ENCODE peak calls at places on chromosomes 2 and 18, in ten cellular contexts. H is tibial nerve; Y is upper lobe of right lung; G is A549; J is CD4-positive, alpha-beta memory T cell; S is GM12878; A is kidney; M is upper lobe of left lung; Z is lower lobe of right lung; N is ovary. F is an unnamed sample.

GRCh38 chr2:65612654-65613053 is 180.3 kb upstream of the SPRED2 start:
- DNase-seq in G (no peak), S (no peak), N (no peak), A (no peak), J (no peak), M (no peak), Y (no peak), H (no peak), Z (no peak), F (no peak)

GRCh38 chr2:149055751-149056150 is 17.3 kb downstream of the LYPD6B start:
- DNase-seq in Z (no peak), S (no peak), H (no peak), G (no peak), M (no peak), Y (no peak), N (no peak), J (no peak), A (no peak), F (no peak)

GRCh38 chr2:109102588-109103233 is 26.3 kb upstream of the SH3RF3 start:
- DNase-seq in N (no peak), G (no peak), H (no peak), J (peak; percentile 12), Y (no peak), S (no peak), A (no peak), M (no peak), Z (no peak), F (no peak)

GRCh38 chr2:234269769-234270204 is 219.3 kb downstream of the SPP2 start:
- DNase-seq in G (no peak), M (no peak), J (no peak), N (no peak), S (no peak), Z (no peak), A (no peak), Y (no peak), H (no peak), F (no peak)

GRCh38 chr2:238267341-238267710 is 21.1 kb downstream of the PER2 start:
- DNase-seq in Z (no peak), M (no peak), J (no peak), H (no peak), S (no peak), N (no peak), G (no peak), Y (no peak), A (no peak), F (no peak)

GRCh38 chr2:235141411-235142128 is 189.8 kb downstream of the SH3BP4 start:
- DNase-seq in J (no peak), Z (no peak), G (no peak), H (no peak), M (no peak), Y (no peak), N (no peak), A (no peak), S (no peak), F (peak; percentile 23)

GRCh38 chr2:152560163-152560562 is 157.1 kb downstream of the PRPF40A start:
- DNase-seq in M (no peak), Y (no peak), S (no peak), G (no peak), Z (no peak), N (no peak), H (no peak), A (no peak), J (no peak), F (no peak)

GRCh38 chr2:65377556-65378307 is 54.7 kb downstream of the SPRED2 start:
- DNase-seq in A (no peak), J (no peak), N (no peak), H (no peak), Z (no peak), M (no peak), G (no peak), S (no peak), Y (no peak), F (no peak)

GRCh38 chr18:27803957-27804356 is 373.0 kb downstream of the CDH2 start:
- DNase-seq in H (no peak), M (no peak), S (no peak), G (no peak), J (no peak), A (no peak), N (no peak), Y (no peak), Z (no peak), F (no peak)

GRCh38 chr2:182182436-182182835 is 196.8 kb downstream of the PPP1R1C start:
- DNase-seq in S (no peak), N (no peak), Y (no peak), Z (no peak), A (no peak), M (no peak), H (no peak), J (no peak), G (no peak), F (no peak)

GRCh38 chr2:174939046-174939445 is 66.1 kb downstream of the CHN1 start:
- DNase-seq in H (no peak), M (no peak), G (peak; percentile 9), Z (no peak), S (no peak), Y (no peak), N (no peak), A (no peak), J (no peak), F (no peak)

GRCh38 chr2:3403587-3404334 is 24.3 kb downstream of the TRAPPC12 start:
- DNase-seq in S (peak; percentile 66), Y (no peak), M (no peak), H (no peak), J (no peak), Z (no peak), N (no peak), G (no peak), A (no peak), F (no peak)

GRCh38 chr2:99879481-99879880 is 262.9 kb downstream of the AFF3 start:
- DNase-seq in J (no peak), M (no peak), G (no peak), A (no peak), N (no peak), Y (no peak), S (no peak), Z (no peak), H (no peak), F (no peak)

GRCh38 chr18:55524353-55525123 is 63.5 kb downstream of the TCF4 start:
- DNase-seq in S (no peak), Z (no peak), G (no peak), M (no peak), Y (no peak), J (no peak), A (no peak), N (no peak), H (no peak), F (no peak)
- H3K27ac ChIP-seq in S (no peak overlapping the region), Z (no peak overlapping the region), G (no peak overlapping the region), M (no peak overlapping the region), Y (no peak overlapping the region), J (no peak overlapping the region), A (no peak overlapping the region), N (no peak overlapping the region), H (no peak overlapping the region), F (no peak overlapping the region)

GRCh38 chr2:127370010-127370409 is 17.8 kb downstream of the MAP3K2 start:
- DNase-seq in G (no peak), S (no peak), N (no peak), Z (no peak), H (no peak), M (no peak), Y (no peak), J (no peak), A (no peak), F (no peak)
- H3K9me3 ChIP-seq in G (peaks cover 8% of the 10 kb centered on the region), S (peaks cover 9% of the 10 kb centered on the region), N (no peaks in the 10 kb centered on the region), Z (peaks cover 17% of the 10 kb centered on the region), H (no peaks in the 10 kb centered on the region), M (peaks cover 5% of the 10 kb centered on the region), Y (peaks cover 10% of the 10 kb centered on the region), J (peaks cover 11% of the 10 kb centered on the region), A (no peaks in the 10 kb centered on the region), F (peaks cover 4% of the 10 kb centered on the region)

GRCh38 chr2:237167038-237167437 is 81.3 kb downstream of the COPS8 start:
- DNase-seq in Y (no peak), A (no peak), G (no peak), N (no peak), M (no peak), J (no peak), Z (no peak), S (no peak), H (no peak), F (no peak)

GRCh38 chr2:237167934-237168333 is 82.2 kb downstream of the COPS8 start:
- DNase-seq in Z (no peak), M (no peak), J (no peak), A (no peak), N (no peak), G (no peak), H (no peak), S (no peak), Y (no peak), F (no peak)

GRCh38 chr2:237171895-237172294 is 86.2 kb downstream of the COPS8 start:
- DNase-seq in G (no peak), Z (no peak), M (no peak), Y (no peak), A (no peak), N (no peak), J (no peak), H (no peak), S (no peak), F (no peak)

GRCh38 chr2:237170017-237170416 is 84.3 kb downstream of the COPS8 start:
- DNase-seq in Y (no peak), A (no peak), G (no peak), N (no peak), H (peak; percentile 38), S (no peak), Z (no peak), J (no peak), M (no peak), F (no peak)

GRCh38 chr2:237171396-237171795 is 85.7 kb downstream of the COPS8 start:
- DNase-seq in N (peak; percentile 59), Y (no peak), J (no peak), G (peak; percentile 36), Z (no peak), H (peak; percentile 69), S (no peak), A (no peak), M (no peak), F (peak; percentile 72)
- H3K4me3 ChIP-seq in N (no peak overlapping the region), Y (no peak overlapping the region), J (no peak overlapping the region), G (no peak overlapping the region), Z (no peak overlapping the region), H (no peak overlapping the region), S (no peak overlapping the region), A (no peak overlapping the region), M (no peak overlapping the region), F (no peak overlapping the region)

GRCh38 chr2:1676091-1676912 is 68.0 kb downstream of the PXDN start:
- DNase-seq in N (no peak), S (no peak), M (peak; percentile 67), H (no peak), A (no peak), Z (peak; percentile 37), G (no peak), Y (no peak), J (no peak), F (peak; percentile 51)

GRCh38 chr2:1674276-1674675 is 70.0 kb downstream of the PXDN start:
- DNase-seq in Z (peak; percentile 24), M (no peak), J (no peak), G (no peak), S (no peak), N (no peak), A (no peak), Y (no peak), H (no peak), F (peak; percentile 36)

GRCh38 chr2:1676913-1677832 is 67.1 kb downstream of the PXDN start:
- DNase-seq in J (no peak), G (no peak), Z (peak; percentile 27), M (peak; percentile 65), A (no peak), N (no peak), Y (peak; percentile 59), H (no peak), S (no peak), F (peak; percentile 47)

GRCh38 chr2:1674766-1675397 is 69.4 kb downstream of the PXDN start:
- DNase-seq in A (no peak), Y (no peak), N (no peak), H (no peak), J (no peak), G (no peak), S (no peak), M (no peak), Z (peak; percentile 39), F (peak; percentile 38)

GRCh38 chr2:1675633-1676032 is 68.7 kb downstream of the PXDN start:
- DNase-seq in S (no peak), M (no peak), A (no peak), Y (no peak), N (peak; percentile 60), J (no peak), H (peak; percentile 58), G (peak; percentile 80), Z (peak; percentile 30), F (peak; percentile 82)
- H3K27ac ChIP-seq in S (no peak overlapping the region), M (no peak overlapping the region), A (no peak overlapping the region), Y (no peak overlapping the region), N (no peak overlapping the region), J (no peak overlapping the region), H (peak overlapping the region; percentile 29), G (peak overlapping the region; percentile 80), Z (no peak overlapping the region), F (peak overlapping the region; percentile 35)

F was measured in right atrium auricular region.